ENCODE peak calls at places on chromosomes 7 and 10, in four cellular contexts. T is ovary, Q is A549, S is K562. R is an unnamed sample.

GRCh38 chr10:80921032-80921431 is 383.3 kb downstream of the SH2D4B start:
- DNase-seq in T (no peak), Q (no peak), S (no peak), R (no peak)

GRCh38 chr7:47327306-47327697 is 254.6 kb downstream of the TNS3 start:
- DNase-seq in T (no peak), Q (no peak), S (no peak), R (no peak)

GRCh38 chr7:31986878-31987518 is 83.2 kb downstream of the PDE1C start:
- DNase-seq in T (no peak), Q (peak), S (no peak), R (no peak)

GRCh38 chr7:14761506-14762296 is 140.8 kb downstream of the DGKB start:
- DNase-seq in T (no peak), Q (no peak), S (no peak), R (no peak)

GRCh38 chr10:74863508-74863907 is 37.1 kb downstream of the KAT6B start:
- DNase-seq in T (no peak), Q (no peak), S (no peak), R (no peak)

GRCh38 chr10:131199646-131200045 is 111.9 kb downstream of the TCERG1L start:
- DNase-seq in T (no peak), Q (no peak), S (no peak), R (no peak)

GRCh38 chr7:158084555-158084954 is 503.1 kb downstream of the PTPRN2 start:
- DNase-seq in T (no peak), Q (no peak), S (no peak), R (no peak)

GRCh38 chr7:28126047-28127041 is 54.3 kb downstream of the JAZF1 start:
- DNase-seq in T (peak), Q (no peak), S (no peak), R (no peak)

GRCh38 chr10:126448091-126448490 is 59.8 kb upstream of the ADAM12 start:
- DNase-seq in T (no peak), Q (no peak), S (no peak), R (no peak)

GRCh38 chr7:16967174-16967868 is 85.5 kb upstream of the AGR3 start:
- DNase-seq in T (no peak), Q (no peak), S (no peak), R (no peak)

GRCh38 chr10:12332572-12333381 is 16.6 kb upstream of the CAMK1D start:
- DNase-seq in T (no peak), Q (peak), S (no peak), R (no peak)

GRCh38 chr7:17947606-17948005 is 7.3 kb upstream of the SNX13 start:
- DNase-seq in T (no peak), Q (no peak), S (no peak), R (no peak)

GRCh38 chr7:141652691-141653090 is 49.3 kb downstream of the DENND11 start:
- DNase-seq in T (no peak), Q (no peak), S (no peak), R (no peak)

GRCh38 chr7:149776848-149777407 is 3.5 kb upstream of the ZNF467 start:
- DNase-seq in T (no peak), Q (no peak), S (no peak), R (no peak)

DNA sequence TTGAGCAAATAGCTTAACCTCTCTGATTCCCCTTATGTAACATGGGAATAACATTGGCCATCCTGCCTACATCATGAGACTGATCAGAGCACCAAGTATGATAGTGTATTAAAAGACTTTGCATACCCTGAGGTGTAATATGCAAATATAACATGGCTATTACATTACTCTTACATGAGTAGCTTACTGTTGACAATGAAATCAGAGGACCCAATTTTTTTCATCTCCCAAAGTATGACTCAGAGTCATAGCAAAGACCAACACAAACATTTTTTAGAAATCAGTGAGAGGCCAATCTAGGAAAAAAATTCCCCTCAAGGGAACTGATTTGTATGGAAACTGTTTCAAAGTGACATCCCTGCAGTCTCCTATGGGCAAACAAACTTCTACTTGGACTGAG is 47.0 kb upstream of the TMEM140 start:
- DNase-seq in T (no peak), Q (no peak), S (no peak), R (no peak)
- TF ChIP-seq EP300 in T (no peak), Q (no peak), S (no peak), R (no peak)

GRCh38 chr10:120854388-120854787 is 3.2 kb downstream of the WDR11 start:
- DNase-seq in T (no peak), Q (no peak), S (no peak), R (no peak)

GRCh38 chr10:120850911-120851865 is at the start of gene WDR11:
- DNase-seq in T (peak), Q (peak), S (peak), R (peak)
- TF ChIP-seq EP300 in T (no peak), Q (no peak), S (peak), R (no peak)

GRCh38 chr7:1058821-1059199 is 14.5 kb downstream of the GPR146 start:
- DNase-seq in T (no peak), Q (no peak), S (no peak), R (no peak)
- TF ChIP-seq EP300 in T (no peak), Q (no peak), S (no peak), R (no peak)

GRCh38 chr7:22581099-22581498 is 81.1 kb upstream of the STEAP1B start:
- DNase-seq in T (no peak), Q (no peak), S (no peak), R (no peak)

GRCh38 chr7:22579961-22580360 is 80.0 kb upstream of the STEAP1B start:
- DNase-seq in T (no peak), Q (no peak), S (no peak), R (no peak)

GRCh38 chr7:22574756-22575517 is 74.9 kb upstream of the STEAP1B start:
- DNase-seq in T (no peak), Q (no peak), S (no peak), R (no peak)

GRCh38 chr7:22578048-22578770 is 78.2 kb upstream of the STEAP1B start:
- DNase-seq in T (no peak), Q (peak), S (no peak), R (no peak)

DNA sequence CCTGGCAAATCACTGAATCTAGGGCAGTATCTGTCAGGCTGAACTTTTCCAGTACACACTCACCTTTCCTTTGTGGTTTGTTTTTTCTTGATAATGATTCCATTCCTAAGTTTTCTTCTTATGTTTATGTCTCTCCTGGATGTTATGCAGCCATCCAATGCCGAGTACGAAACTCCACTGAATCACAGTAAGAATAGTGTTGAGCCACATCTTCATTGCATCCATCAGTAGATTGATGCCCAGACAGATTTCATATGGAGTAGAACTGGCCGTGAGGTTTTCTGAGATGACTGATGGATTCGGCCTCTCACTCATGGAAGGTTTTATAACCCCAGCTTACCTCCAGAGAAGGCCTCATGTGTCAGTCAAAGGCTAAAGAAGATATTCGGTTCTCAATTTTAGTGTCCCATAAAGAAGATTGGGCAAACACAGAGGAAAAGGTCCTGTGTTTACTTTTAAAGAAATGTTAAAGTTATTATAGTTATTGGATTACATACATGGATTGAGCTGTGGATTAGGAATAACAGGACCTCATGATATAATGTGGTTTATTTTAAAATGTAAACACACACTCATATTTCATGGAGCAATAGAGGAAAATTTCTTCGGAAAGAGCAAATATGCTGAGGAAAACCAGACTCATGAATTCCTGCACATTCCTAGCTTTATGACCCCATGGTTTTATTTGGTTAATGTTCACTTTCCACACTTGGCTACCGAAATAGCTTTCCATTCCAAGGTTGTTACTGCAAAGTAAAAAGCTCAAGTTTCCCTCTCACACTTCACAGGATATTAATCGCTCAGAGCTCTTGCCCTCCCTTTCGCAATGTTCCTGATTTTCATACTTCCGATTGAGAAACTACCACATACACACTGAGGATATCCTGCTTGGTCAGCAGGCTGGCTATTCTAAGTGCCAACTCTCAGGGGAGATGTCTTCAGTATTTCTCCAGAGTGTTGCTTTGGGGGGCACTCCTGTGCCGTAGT is 77.2 kb upstream of the STEAP1B start:
- DNase-seq in T (no peak), Q (peak), S (no peak), R (no peak)
- TF ChIP-seq EP300 in T (no peak), Q (peak), S (no peak), R (no peak)

GRCh38 chr10:3098689-3099088 is 31.3 kb downstream of the PFKP start:
- DNase-seq in T (no peak), Q (no peak), S (no peak), R (no peak)

GRCh38 chr10:3100093-3100792 is 32.9 kb downstream of the PFKP start:
- DNase-seq in T (no peak), Q (no peak), S (no peak), R (no peak)

GRCh38 chr10:3102721-3103410 is 35.5 kb downstream of the PFKP start:
- DNase-seq in T (no peak), Q (peak), S (no peak), R (no peak)

GRCh38 chr10:3099291-3100092 is 32.1 kb downstream of the PFKP start:
- DNase-seq in T (no peak), Q (no peak), S (no peak), R (no peak)

GRCh38 chr10:3100856-3101640 is 33.7 kb downstream of the PFKP start:
- DNase-seq in T (no peak), Q (no peak), S (no peak), R (no peak)
- TF ChIP-seq EP300 in T (no peak), Q (no peak), S (no peak), R (no peak)

DNA sequence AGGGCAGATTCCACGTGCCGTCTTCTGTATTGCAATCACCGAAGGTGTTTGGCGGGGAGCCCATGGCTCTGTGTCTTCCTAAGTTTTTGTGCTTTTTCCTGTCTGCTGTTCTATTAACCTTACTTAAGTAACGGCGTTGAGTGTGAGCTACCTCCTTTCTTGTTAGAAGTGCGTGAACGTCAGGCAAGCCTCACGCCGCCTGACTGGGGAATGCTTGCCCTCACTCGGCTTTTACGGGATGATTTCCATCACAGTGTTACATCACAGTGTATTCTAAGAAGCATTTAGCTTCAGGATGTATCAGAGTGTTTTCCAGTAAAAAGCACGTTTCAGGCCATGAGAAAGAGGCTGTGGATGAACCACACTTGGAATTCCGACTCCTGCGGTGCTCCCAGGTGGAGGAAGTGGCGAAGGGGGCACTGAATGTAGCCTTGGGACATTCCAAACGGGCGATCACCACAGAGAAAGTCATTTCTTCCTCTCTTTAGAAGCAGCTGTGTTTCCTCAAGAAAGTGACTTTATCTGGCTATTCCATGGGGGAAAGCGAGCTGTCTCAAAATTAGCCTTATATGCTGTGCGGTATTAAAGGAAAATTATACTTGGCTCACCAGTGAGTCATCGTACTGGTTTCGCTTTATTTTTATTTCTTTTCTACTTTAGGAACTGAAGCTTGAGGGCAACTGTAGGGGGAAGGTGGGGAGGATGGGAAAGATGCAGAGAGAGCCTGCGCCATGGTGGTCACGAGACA is 290.7 kb downstream of the KLF6 start:
- DNase-seq in T (peak), Q (no peak), S (no peak), R (no peak)
- TF ChIP-seq EP300 in T (peak), Q (no peak), S (no peak), R (no peak)

DNA sequence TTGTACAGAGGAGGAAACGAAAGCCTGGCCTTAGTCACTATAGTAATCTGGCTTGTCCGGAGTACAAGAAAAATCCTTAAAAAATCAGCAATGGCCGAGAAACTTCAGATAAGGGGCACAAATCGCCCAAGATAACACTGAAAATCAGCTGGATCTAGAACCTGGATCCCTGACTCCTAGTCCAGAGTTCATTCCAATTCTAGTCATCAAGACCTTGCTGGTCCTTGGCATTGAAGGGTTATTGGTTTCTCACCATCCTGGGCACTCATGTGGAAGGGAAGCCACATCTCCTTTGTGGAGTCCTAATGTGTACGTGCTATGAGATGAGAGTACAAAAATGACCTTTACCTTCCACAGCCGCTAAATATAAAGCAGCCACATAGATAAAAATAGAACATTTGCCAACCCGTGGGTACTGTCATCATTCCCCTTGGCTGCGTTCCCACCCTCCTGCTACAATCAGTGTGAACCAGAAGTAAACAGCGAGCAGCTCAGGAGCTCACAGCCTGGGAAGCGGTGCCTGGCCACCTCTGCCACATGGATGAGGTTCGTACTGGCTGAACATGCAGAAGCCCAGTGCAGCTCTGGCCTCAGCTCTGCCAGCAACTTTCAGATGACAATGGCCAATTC is 116.0 kb upstream of the PDLIM1 start:
- DNase-seq in T (no peak), Q (peak), S (no peak), R (no peak)
- TF ChIP-seq EP300 in T (no peak), Q (no peak), S (no peak), R (no peak)